ENCODE peak calls at places on chromosomes 13 and 19, in four cellular contexts. F, H, Q and D are unnamed samples.

GRCh38 chr19:20422616-20423205 is 142.9 kb downstream of the ZNF737 start:
- DNase-seq in F (no peak), H (no peak), Q (no peak), D (peak)

GRCh38 chr19:10861118-10861651 is 10.2 kb upstream of the CARM1 start:
- DNase-seq in F (no peak), H (peak), Q (no peak), D (peak)

GRCh38 chr13:84574851-84575250 is 692.6 kb upstream of the SLITRK1 start:
- DNase-seq in F (peak), H (no peak), Q (no peak), D (no peak)

GRCh38 chr13:33228645-33229445 is 56.7 kb downstream of the STARD13 start:
- DNase-seq in F (peak), H (no peak), Q (no peak), D (peak)

GRCh38 chr19:18589380-18590272 is 1.0 kb downstream of the REX1BD start:
- DNase-seq in F (peak), H (peak), Q (peak), D (peak)

GRCh38 chr13:107234315-107234714 is 666.4 kb upstream of the ARGLU1 start:
- DNase-seq in F (no peak), H (no peak), Q (no peak), D (no peak)

GRCh38 chr13:52147225-52147624 is 12.2 kb downstream of the NEK3 start:
- DNase-seq in F (no peak), H (no peak), Q (no peak), D (no peak)

GRCh38 chr19:8321760-8322637 is 703 bp downstream of the RPS28 start:
- DNase-seq in F (no peak), H (no peak), Q (no peak), D (no peak)

GRCh38 chr13:74070065-74070464 is 64.1 kb downstream of the KLF12 start:
- DNase-seq in F (no peak), H (no peak), Q (no peak), D (no peak)

GRCh38 chr13:50845211-50845610 is 1.7 kb upstream of the DLEU7 start:
- DNase-seq in F (no peak), H (no peak), Q (no peak), D (no peak)

GRCh38 chr19:54138777-54139256 is 1.3 kb downstream of the CNOT3 start:
- DNase-seq in F (no peak), H (no peak), Q (no peak), D (peak)

GRCh38 chr19:52007436-52007804 is 591 bp downstream of the ZNF615 start:
- DNase-seq in F (no peak), H (peak), Q (no peak), D (peak)

GRCh38 chr13:37791699-37792098 is 77.9 kb downstream of the TRPC4 start:
- DNase-seq in F (peak), H (no peak), Q (no peak), D (no peak)

GRCh38 chr19:48183356-48183755 is 12.9 kb downstream of the ZSWIM9 start:
- DNase-seq in F (no peak), H (no peak), Q (no peak), D (no peak)

GRCh38 chr19:47352095-47352494 is 3.0 kb downstream of the DHX34 start:
- DNase-seq in F (no peak), H (no peak), Q (no peak), D (peak)

GRCh38 chr13:105984236-105984635 is 551.2 kb downstream of the EFNB2 start:
- DNase-seq in F (no peak), H (no peak), Q (no peak), D (no peak)

GRCh38 chr13:47484564-47484963 is 516.5 kb downstream of the SUCLA2 start:
- DNase-seq in F (peak), H (no peak), Q (no peak), D (no peak)

GRCh38 chr13:71417205-71417604 is 449.8 kb downstream of the DACH1 start:
- DNase-seq in F (peak), H (no peak), Q (no peak), D (peak)

GRCh38 chr13:24680258-24680920 is at the start of gene ATP12A:
- DNase-seq in F (no peak), H (peak), Q (no peak), D (peak)

GRCh38 chr13:44368062-44368591 is 5.5 kb upstream of the SERP2 start:
- DNase-seq in F (peak), H (no peak), Q (no peak), D (no peak)

GRCh38 chr13:45932611-45933182 is 81.1 kb upstream of the SIAH3 start:
- DNase-seq in F (no peak), H (no peak), Q (no peak), D (no peak)

GRCh38 chr13:112170823-112171569 is 104.0 kb downstream of the SOX1 start:
- DNase-seq in F (no peak), H (no peak), Q (no peak), D (no peak)

DNA sequence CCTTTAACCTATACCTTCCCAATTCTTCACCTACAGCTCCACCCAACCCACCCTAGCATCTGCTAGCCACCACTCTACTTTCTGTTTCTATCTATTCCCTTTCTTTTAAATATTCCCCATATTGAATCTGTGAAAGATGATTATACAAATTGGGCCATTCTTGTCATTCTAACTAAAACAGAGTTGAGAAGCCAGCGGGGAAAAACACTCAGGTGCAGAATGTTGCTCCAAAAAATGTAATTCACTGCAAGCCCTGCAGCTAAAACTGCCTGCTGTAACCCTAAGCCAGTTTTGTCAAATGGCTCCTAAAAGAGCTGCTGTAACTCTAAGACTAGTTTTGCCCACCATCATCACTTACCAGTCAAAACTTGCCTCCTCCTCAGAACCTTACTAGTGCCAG is 1468.6 kb upstream of the MIR17HG start:
- DNase-seq in F (no peak), H (no peak), Q (no peak), D (no peak)
- H2BK120ac ChIP-seq in F (no peak), H (no peak), Q (no peak), D (no peak)

DNA sequence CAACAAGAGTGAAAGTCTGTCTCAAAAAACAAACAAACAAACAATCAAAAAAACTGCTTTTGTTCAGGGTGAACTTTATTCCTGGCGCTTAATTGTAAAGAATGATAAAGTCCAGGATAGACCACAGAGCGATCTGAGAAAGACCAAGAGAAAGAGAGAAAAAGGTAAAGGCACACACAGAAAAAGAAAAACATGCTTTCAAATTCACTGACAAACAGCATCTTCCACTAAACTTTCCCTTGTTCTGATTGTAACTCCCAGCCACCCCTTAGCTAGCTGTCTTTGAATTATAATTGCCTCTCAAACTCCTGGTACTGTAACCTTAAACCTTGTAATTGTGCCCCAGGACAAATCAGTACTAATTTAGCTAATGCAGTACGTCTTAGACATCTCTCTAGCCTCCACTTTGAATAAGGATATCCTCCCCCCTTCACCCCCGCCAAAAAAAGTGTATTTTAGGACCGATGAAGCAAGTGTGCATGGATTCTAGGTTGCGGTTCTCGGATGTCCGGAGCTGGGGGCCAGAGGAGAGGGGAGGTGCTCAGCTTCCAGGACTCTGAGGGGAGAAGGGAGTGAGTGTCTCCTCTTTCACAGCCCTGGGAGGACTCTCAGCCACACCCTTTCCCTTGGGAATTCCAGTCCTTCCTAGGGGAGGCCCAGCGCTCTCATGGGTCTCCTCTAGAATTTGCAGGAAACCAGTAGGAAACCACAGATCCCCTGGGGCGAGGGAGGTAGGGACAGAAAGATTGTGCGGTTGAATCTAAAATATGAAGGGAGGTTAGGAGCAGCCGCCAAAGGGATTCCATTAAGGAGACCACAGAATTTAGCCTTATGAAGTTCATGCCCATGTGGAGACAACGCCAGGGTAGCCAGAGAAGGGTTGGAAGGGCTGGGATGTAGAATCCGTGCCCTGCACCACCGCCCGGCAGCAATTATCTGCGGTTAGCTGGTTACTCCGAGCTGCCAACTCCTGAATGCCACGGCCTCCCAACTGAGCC is 19.7 kb downstream of the ZNF536 start:
- DNase-seq in F (no peak), H (peak), Q (peak), D (peak)
- H4K5ac ChIP-seq in F (no peak), H (no peak), Q (no peak), D (no peak)

GRCh38 chr13:110448230-110448629 is 113.3 kb downstream of the RAB20 start:
- DNase-seq in F (peak), H (no peak), Q (no peak), D (peak)

GRCh38 chr13:110447058-110447511 is 114.4 kb downstream of the RAB20 start:
- DNase-seq in F (peak), H (no peak), Q (no peak), D (peak)

GRCh38 chr13:110446570-110446880 is 115.0 kb downstream of the RAB20 start:
- DNase-seq in F (no peak), H (no peak), Q (no peak), D (no peak)

GRCh38 chr13:110448677-110449076 is 112.8 kb downstream of the RAB20 start:
- DNase-seq in F (no peak), H (no peak), Q (no peak), D (no peak)

DNA sequence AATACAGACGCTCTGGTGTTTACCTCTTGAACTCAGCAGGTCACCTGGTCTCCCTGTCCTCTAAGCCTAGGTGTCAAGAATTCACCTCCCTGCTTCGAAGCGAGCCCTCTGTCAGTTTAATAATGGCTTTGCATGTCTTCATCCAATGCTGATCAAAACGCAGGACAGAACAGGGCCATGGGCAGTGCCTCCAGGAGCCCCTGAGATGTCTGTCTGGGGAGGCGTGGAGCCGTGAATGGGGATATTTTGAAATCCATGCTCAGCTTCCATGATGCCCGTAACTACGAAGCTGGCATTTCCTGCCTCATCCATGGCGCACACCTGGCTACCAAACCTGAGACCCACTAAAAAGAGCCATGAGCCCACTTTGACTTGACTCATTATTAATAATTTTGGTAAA is 113.7 kb downstream of the RAB20 start:
- DNase-seq in F (no peak), H (no peak), Q (no peak), D (peak)
- H2BK120ac ChIP-seq in F (peak), H (no peak), Q (no peak), D (no peak)

DNA sequence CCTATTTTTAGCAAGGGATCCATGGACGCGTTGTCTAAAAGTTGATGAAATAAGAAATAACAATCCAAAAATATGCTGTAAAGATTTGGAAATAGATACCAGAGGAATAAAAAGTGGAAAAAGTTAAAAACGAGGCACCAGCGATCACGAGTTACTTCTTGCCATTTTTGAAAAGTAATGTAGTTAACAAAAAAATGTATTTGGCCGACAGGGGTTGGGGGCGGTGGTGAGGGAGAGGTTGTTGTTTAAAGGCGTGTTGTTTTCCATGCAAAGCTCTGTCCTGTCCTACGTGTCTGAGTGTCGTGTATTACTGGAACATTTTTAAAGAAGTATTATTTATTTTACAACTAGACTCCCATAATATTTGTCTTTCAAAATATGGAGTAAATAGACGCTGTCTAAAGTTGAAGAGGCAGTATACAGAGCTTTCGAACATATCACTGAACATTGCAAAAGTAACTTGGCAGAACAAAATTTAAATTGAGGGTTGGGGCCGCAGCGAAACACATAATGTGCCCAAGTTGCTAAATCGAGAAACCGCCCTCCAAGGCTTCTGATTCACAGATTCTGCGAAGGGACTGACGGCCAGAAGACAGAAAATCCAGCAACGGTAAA is 836 bp downstream of the FBXO17 start:
- DNase-seq in F (no peak), H (no peak), Q (no peak), D (no peak)
- H4K5ac ChIP-seq in F (no peak), H (no peak), Q (no peak), D (no peak)

DNA sequence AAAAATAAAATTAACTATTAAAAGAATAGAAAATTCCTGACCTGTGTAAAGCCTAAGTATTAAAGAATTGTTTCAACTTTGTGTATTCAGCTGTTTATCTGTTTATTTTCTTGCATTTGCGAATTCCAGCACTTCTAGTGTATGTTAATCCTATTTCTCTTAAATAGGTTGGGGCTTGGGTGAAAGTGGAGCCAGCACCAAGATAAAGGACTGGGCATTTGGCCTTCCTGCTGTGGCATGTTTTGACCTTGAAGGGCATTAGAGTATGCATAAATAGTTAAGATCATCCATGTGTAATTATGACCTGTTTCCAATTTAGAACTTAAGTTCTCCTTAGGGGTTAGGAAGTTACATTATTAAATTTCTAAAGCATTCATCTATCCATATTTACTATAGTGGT is 151.3 kb downstream of the NBEA start:
- DNase-seq in F (no peak), H (no peak), Q (no peak), D (peak)
- H2BK120ac ChIP-seq in F (no peak), H (no peak), Q (no peak), D (no peak)

GRCh38 chr19:17296278-17296677 is 6.9 kb downstream of the ABHD8 start:
- DNase-seq in F (peak), H (no peak), Q (no peak), D (peak)
- H4K5ac ChIP-seq in F (no peak), H (no peak), Q (no peak), D (no peak)

GRCh38 chr13:29922896-29923295 is 72.5 kb upstream of the UBL3 start:
- DNase-seq in F (peak), H (no peak), Q (no peak), D (no peak)

GRCh38 chr13:29922281-29922821 is 71.9 kb upstream of the UBL3 start:
- DNase-seq in F (peak), H (no peak), Q (no peak), D (no peak)

GRCh38 chr13:29924482-29924884 is 74.1 kb upstream of the UBL3 start:
- DNase-seq in F (peak), H (no peak), Q (no peak), D (peak)

GRCh38 chr13:29924951-29925350 is 74.5 kb upstream of the UBL3 start:
- DNase-seq in F (no peak), H (no peak), Q (no peak), D (no peak)

DNA sequence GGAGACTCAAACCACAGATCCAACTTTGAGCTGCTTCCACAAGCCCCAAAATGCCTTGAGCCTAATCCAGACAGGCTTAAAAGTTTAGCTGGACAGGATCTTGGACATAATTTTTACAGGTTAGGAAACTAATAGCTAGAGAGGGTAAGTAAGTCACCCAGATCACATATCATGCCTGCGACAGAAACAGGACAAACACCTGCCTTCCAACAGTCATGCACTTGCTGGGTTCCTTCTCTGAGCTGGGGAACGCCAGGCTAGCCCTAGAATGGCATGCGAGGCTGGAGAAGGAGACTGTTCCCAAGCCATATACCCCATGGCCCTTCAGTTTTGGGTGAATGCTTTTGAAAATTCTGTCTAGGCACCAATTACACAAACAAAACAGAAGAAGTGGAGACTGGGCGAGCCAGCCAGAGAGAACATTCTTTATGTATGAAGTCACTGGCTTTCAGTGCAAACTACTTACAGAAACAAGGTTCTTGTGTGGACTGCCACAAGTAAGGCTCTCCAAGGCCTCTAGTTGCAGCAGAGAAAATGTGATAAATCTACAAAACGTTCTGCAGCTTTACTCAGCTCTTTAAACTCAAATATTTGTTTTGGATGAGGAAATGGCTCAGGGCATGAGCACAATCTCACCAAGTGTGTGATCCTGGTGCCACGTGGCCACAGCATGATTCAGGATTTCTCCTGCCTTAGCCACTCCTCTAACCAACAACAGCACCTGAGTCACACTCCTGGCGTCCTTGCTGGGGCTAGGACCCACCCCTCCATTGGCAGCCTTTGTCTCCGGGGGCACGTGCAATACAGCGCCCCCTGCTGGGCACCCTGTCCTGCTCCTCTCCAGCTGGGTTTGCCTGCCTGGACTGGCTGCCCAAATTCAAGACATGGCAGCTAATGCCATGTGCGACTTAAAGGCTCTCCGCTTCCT is 73.4 kb upstream of the UBL3 start:
- DNase-seq in F (peak), H (peak), Q (peak), D (peak)
- H2BK120ac ChIP-seq in F (peak), H (no peak), Q (peak), D (peak)

DNA sequence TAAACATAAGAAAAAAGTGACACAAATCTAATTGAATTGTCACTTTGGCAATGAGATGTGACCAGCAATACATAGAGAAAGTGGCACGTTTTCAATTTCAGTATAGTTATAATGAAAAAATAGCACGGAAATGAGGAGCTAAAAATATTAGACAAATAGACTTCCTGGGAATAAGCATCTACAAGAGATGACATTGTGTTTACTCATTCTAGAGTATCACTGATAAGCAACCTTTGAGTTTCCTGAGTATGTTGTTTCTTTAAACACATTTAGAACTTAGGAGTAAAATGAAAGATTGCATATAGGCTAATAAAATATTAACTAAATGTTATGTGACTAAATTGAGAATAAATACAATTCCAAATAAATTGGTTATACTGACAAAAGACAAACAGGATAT is 207.1 kb upstream of the SLITRK6 start:
- DNase-seq in F (no peak), H (no peak), Q (no peak), D (no peak)
- H4K5ac ChIP-seq in F (no peak), H (no peak), Q (no peak), D (no peak)